ENCODE peak calls at places on chromosomes 16 and 17, in six cellular contexts. E, P, J, Y, L and N are unnamed samples.
A peak's percentile ranks its signal among the peaks of the same experiment; 100 is the strongest.

GRCh38 chr16:30953511-30954124 is 3.9 kb upstream of the SETD1A start:
- DNase-seq in J (peak; percentile 78), Y (peak; percentile 67), E (peak; percentile 62), P (no peak), L (peak; percentile 77), N (peak; percentile 77)

GRCh38 chr17:79269620-79270019 is 195.0 kb downstream of the ENGASE start:
- DNase-seq in E (no peak), J (no peak), L (no peak), P (no peak), Y (no peak), N (no peak)

GRCh38 chr16:3179651-3180050 is 8.4 kb upstream of the OR1F1 start:
- DNase-seq in Y (no peak), E (no peak), P (no peak), L (no peak), J (no peak), N (no peak)

GRCh38 chr16:84927621-84928591 is 83.4 kb downstream of the ZDHHC7 start:
- DNase-seq in L (no peak), E (no peak), P (no peak), J (no peak), Y (no peak), N (no peak)

GRCh38 chr17:72173475-72174116 is 52.8 kb downstream of the SOX9 start:
- DNase-seq in L (no peak), E (no peak), J (no peak), Y (no peak), P (no peak), N (no peak)

GRCh38 chr16:12095275-12096161 is 119.0 kb downstream of the SNX29 start:
- DNase-seq in E (peak; percentile 41), P (peak; percentile 52), L (peak; percentile 51), J (peak; percentile 63), Y (peak; percentile 77), N (peak; percentile 77)

GRCh38 chr17:13008461-13008860 is 9.4 kb downstream of the ELAC2 start:
- DNase-seq in L (no peak), P (no peak), Y (no peak), J (no peak), E (no peak), N (no peak)

GRCh38 chr17:15377200-15377599 is 35.8 kb upstream of the TEKT3 start:
- DNase-seq in L (no peak), J (no peak), P (no peak), E (no peak), Y (no peak), N (no peak)

GRCh38 chr16:85058909-85059308 is 31.3 kb downstream of the KIAA0513 start:
- DNase-seq in Y (no peak), L (no peak), P (no peak), J (no peak), E (no peak), N (no peak)

GRCh38 chr16:27449434-27450188 is 47.6 kb downstream of the IL21R start:
- DNase-seq in L (peak; percentile 54), Y (peak; percentile 91), P (no peak), E (peak; percentile 82), J (peak; percentile 94), N (peak; percentile 81)